ENCODE peak calls at places on chromosome 11, in eight cellular contexts. B is pancreas, F is body of pancreas, M is cardiac muscle cell, Y is K562, C is BE2C, V is tibial nerve, W is IMR-90. U is an unnamed sample.

GRCh38 chr11:112388496-112388895 is 127.8 kb upstream of the PLET1 start:
- DNase-seq in B (no peak), F (no peak), M (no peak), Y (no peak), C (no peak), V (no peak), W (no peak), U (no peak)

GRCh38 chr11:65417702-65418430 is 4.7 kb upstream of the NEAT1 start:
- DNase-seq in B (peak; percentile 48), F (peak; percentile 59), M (peak; percentile 46), Y (no peak), C (no peak), V (peak; percentile 42), W (peak; percentile 28), U (no peak)

GRCh38 chr11:18936002-18936673 is 3.1 kb downstream of the MRGPRX1 start:
- DNase-seq in B (no peak), F (no peak), M (no peak), Y (no peak), C (no peak), V (no peak), W (no peak), U (peak; percentile 60)

GRCh38 chr11:69367211-69367964 is 73.4 kb downstream of the MYEOV start:
- DNase-seq in B (no peak), F (no peak), M (no peak), Y (no peak), C (no peak), V (no peak), W (peak; percentile 28), U (no peak)

GRCh38 chr11:2737226-2737590 is 37.4 kb upstream of the KCNQ1OT1 start:
- DNase-seq in B (no peak), F (no peak), M (no peak), Y (no peak), C (no peak), V (no peak), W (no peak), U (no peak)

GRCh38 chr11:206516-207212 is 535 bp downstream of the BET1L start:
- DNase-seq in B (peak; percentile 48), F (peak; percentile 40), M (peak; percentile 37), Y (peak; percentile 37), C (peak; percentile 14), V (no peak), W (no peak), U (no peak)

GRCh38 chr11:102226702-102227101 is 90.6 kb upstream of the BIRC3 start:
- DNase-seq in B (no peak), F (no peak), M (no peak), Y (no peak), C (no peak), V (no peak), W (peak; percentile 88), U (no peak)

GRCh38 chr11:406796-407650 is 7.8 kb downstream of the SIGIRR start:
- DNase-seq in B (peak; percentile 70), F (peak; percentile 80), M (peak; percentile 84), Y (peak; percentile 97), C (peak; percentile 72), V (peak; percentile 50), W (peak; percentile 65), U (no peak)

GRCh38 chr11:104584823-104585222 is 313.4 kb downstream of the CASP12 start:
- DNase-seq in B (no peak), F (no peak), M (no peak), Y (no peak), C (no peak), V (no peak), W (no peak), U (no peak)

GRCh38 chr11:101442171-101442570 is 141.6 kb downstream of the TRPC6 start:
- DNase-seq in B (peak; percentile 38), F (peak; percentile 44), M (no peak), Y (no peak), C (no peak), V (no peak), W (peak; percentile 81), U (no peak)

GRCh38 chr11:79762271-79762935 is 321.6 kb upstream of the TENM4 start:
- DNase-seq in B (no peak), F (no peak), M (peak; percentile 52), Y (no peak), C (no peak), V (no peak), W (peak; percentile 3), U (peak; percentile 20)

GRCh38 chr11:114563077-114563476 is 3.4 kb upstream of the NXPE1 start:
- DNase-seq in B (no peak), F (no peak), M (no peak), Y (no peak), C (no peak), V (no peak), W (peak; percentile 8), U (no peak)

GRCh38 chr11:27861706-27862430 is 161.6 kb upstream of the BDNF start:
- DNase-seq in B (no peak), F (peak; percentile 24), M (no peak), Y (no peak), C (no peak), V (no peak), W (peak; percentile 95), U (no peak)

GRCh38 chr11:64616817-64617216 is 25.8 kb downstream of the SLC22A12 start:
- DNase-seq in B (no peak), F (no peak), M (no peak), Y (no peak), C (no peak), V (no peak), W (no peak), U (no peak)

GRCh38 chr11:87359401-87359800 is 321.7 kb downstream of the TMEM135 start:
- DNase-seq in B (no peak), F (no peak), M (no peak), Y (no peak), C (no peak), V (no peak), W (no peak), U (no peak)

GRCh38 chr11:43959321-43959995 is 17.0 kb downstream of the C11orf96 start:
- DNase-seq in B (no peak), F (no peak), M (no peak), Y (no peak), C (no peak), V (no peak), W (no peak), U (no peak)
- H3K27me3 ChIP-seq in B (no peaks in the 10 kb centered on the region), F (no peaks in the 10 kb centered on the region), M (no peaks in the 10 kb centered on the region), Y (no peaks in the 10 kb centered on the region), C (no peaks in the 10 kb centered on the region), V (no peaks in the 10 kb centered on the region), W (peaks cover 10% of the 10 kb centered on the region), U (no peaks in the 10 kb centered on the region)

GRCh38 chr11:110294509-110294908 is 1.9 kb downstream of the RDX start:
- DNase-seq in B (no peak), F (no peak), M (no peak), Y (no peak), C (no peak), V (no peak), W (no peak), U (no peak)
- H3K4me3 ChIP-seq in B (peak overlapping the region; percentile 84), F (no peak overlapping the region), M (peak overlapping the region; percentile 99), Y (peak overlapping the region; percentile 99), C (peak overlapping the region; percentile 96), V (no peak overlapping the region), W (peak overlapping the region; percentile 99), U (peak overlapping the region; percentile 98)

GRCh38 chr11:17014774-17015638 is 792 bp upstream of the PLEKHA7 start:
- DNase-seq in B (peak; percentile 42), F (peak; percentile 24), M (peak; percentile 56), Y (peak; percentile 25), C (peak; percentile 23), V (no peak), W (no peak), U (peak; percentile 65)
- TF ChIP-seq CTCF in B (peak; percentile 29), F (peak; percentile 44), M (peak; percentile 56), Y (peak; percentile 28), C (peak; percentile 57), V (peak; percentile 48), W (peak; percentile 9), U (peak; percentile 73)

GRCh38 chr11:60301178-60301577 is 20.7 kb downstream of the MS4A4A start:
- DNase-seq in B (no peak), F (no peak), M (no peak), Y (no peak), C (no peak), V (no peak), W (no peak), U (no peak)
- H3K27me3 ChIP-seq in B (no peaks in the 10 kb centered on the region), F (no peaks in the 10 kb centered on the region), M (no peaks in the 10 kb centered on the region), Y (no peaks in the 10 kb centered on the region), C (no peaks in the 10 kb centered on the region), V (no peaks in the 10 kb centered on the region), W (no peaks in the 10 kb centered on the region), U (no peaks in the 10 kb centered on the region)

GRCh38 chr11:46521947-46522681 is 71.7 kb downstream of the AMBRA1 start:
- DNase-seq in B (no peak), F (no peak), M (no peak), Y (no peak), C (no peak), V (no peak), W (peak; percentile 79), U (no peak)

GRCh38 chr11:46522682-46523281 is 71.0 kb downstream of the AMBRA1 start:
- DNase-seq in B (no peak), F (no peak), M (no peak), Y (no peak), C (no peak), V (no peak), W (no peak), U (no peak)

GRCh38 chr11:46523290-46523689 is 70.5 kb downstream of the AMBRA1 start:
- DNase-seq in B (no peak), F (no peak), M (no peak), Y (no peak), C (no peak), V (no peak), W (no peak), U (no peak)

GRCh38 chr11:46519351-46519750 is 74.5 kb downstream of the AMBRA1 start:
- DNase-seq in B (no peak), F (no peak), M (no peak), Y (no peak), C (no peak), V (no peak), W (no peak), U (no peak)

DNA sequence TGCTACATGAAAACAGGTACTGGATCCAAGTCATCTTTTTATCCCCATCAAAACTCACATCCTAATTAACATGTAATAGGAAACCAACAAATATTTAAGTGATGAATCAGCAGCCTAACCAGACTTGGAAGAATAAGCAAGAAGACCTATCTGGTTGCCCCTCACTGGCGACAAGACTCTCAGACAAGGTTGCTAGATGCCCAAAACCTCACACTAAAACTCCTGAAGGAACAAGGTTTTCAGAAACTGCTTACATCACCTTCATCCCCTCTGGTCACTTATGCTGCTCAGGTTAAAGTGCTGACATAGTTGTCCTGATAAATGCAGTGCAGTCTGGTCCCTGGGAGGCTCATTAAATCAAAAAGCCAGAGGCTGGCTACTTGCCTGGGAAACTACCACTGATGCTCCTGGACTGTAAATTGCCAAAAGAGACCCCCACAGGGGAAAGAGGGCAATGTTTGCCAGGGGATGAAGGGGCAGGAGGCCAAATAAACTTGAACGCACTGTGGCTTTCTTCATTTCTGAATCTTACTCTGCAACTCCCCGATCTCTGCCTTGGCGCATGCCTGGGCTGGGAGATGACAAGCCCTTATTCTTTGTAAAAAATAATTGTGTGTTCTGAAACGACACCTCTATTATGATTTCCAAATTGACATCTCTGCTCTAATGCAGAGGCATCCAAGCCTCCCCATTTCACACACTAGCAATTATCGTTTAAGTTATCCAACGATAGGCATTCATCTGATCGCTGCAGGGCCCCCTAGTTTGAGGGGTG is 72.7 kb downstream of the AMBRA1 start:
- DNase-seq in B (no peak), F (no peak), M (no peak), Y (no peak), C (no peak), V (no peak), W (peak; percentile 75), U (no peak)
- H3K4me3 ChIP-seq in B (no peak overlapping the region), F (no peak overlapping the region), M (no peak overlapping the region), Y (no peak overlapping the region), C (no peak overlapping the region), V (no peak overlapping the region), W (no peak overlapping the region), U (no peak overlapping the region)